ENCODE peak calls at places on chromosomes 6 and 20, in seven cellular contexts. P, L, E, C, A, X and W are unnamed samples. For H3K4me1, the result is how much of the 10 kb centered on the place peaks cover.

GRCh38 chr6:20172842-20173456 is 39.3 kb downstream of the MBOAT1 start:
- DNase-seq in X (no peak), P (no peak), C (no peak), A (no peak), E (no peak), L (no peak), W (no peak)

GRCh38 chr20:21435576-21435975 is 38.2 kb upstream of the NKX2-4 start:
- DNase-seq in P (no peak), X (no peak), A (no peak), L (no peak), C (no peak), E (no peak), W (no peak)

GRCh38 chr6:162226810-162227209 is 500.8 kb downstream of the PRKN start:
- DNase-seq in P (no peak), A (no peak), C (no peak), X (no peak), E (no peak), L (no peak), W (no peak)

GRCh38 chr20:721876-722275 is 46.3 kb upstream of the SCRT2 start:
- DNase-seq in C (no peak), P (no peak), A (no peak), E (no peak), L (no peak), X (no peak), W (no peak)

GRCh38 chr6:96470296-96470695 is 51.3 kb upstream of the UFL1 start:
- DNase-seq in E (no peak), A (no peak), X (no peak), C (no peak), L (no peak), P (no peak), W (no peak)

GRCh38 chr6:48389146-48390043 is 278.4 kb upstream of the PTCHD4 start:
- DNase-seq in C (no peak), A (no peak), L (no peak), P (no peak), E (no peak), X (no peak), W (no peak)

GRCh38 chr6:113065606-113066005 is 718.5 kb downstream of the RFPL4B start:
- DNase-seq in E (no peak), L (no peak), A (no peak), X (no peak), P (no peak), C (no peak), W (no peak)

GRCh38 chr6:130118236-130118635 is 99.9 kb downstream of the L3MBTL3 start:
- DNase-seq in P (no peak), C (no peak), X (no peak), A (no peak), L (no peak), E (no peak), W (no peak)

GRCh38 chr20:35578469-35578868 is 36.6 kb downstream of the ERGIC3 start:
- DNase-seq in A (no peak), C (no peak), L (no peak), X (no peak), E (no peak), P (no peak), W (no peak)

GRCh38 chr6:136592930-136593673 is 42.9 kb upstream of the MAP7 start:
- DNase-seq in L (no peak), A (no peak), X (no peak), P (no peak), C (no peak), E (no peak), W (no peak)

GRCh38 chr20:61499859-61500258 is 247.8 kb downstream of the CDH4 start:
- DNase-seq in A (no peak), C (no peak), P (no peak), X (no peak), E (no peak), L (no peak), W (no peak)

GRCh38 chr6:167947716-167948115 is 49.8 kb upstream of the KIF25 start:
- DNase-seq in E (no peak), A (no peak), P (no peak), C (no peak), X (no peak), L (no peak), W (no peak)

GRCh38 chr20:58213716-58214115 is 14.7 kb downstream of the ANKRD60 start:
- DNase-seq in L (no peak), E (no peak), A (no peak), C (no peak), X (no peak), P (no peak), W (no peak)

GRCh38 chr20:20953738-20954657 is 152.2 kb downstream of the LINC00237 start:
- DNase-seq in L (no peak), P (no peak), X (no peak), C (no peak), E (no peak), A (no peak), W (no peak)

GRCh38 chr6:33661118-33661838 is 40.2 kb downstream of the ITPR3 start:
- DNase-seq in C (no peak), A (no peak), X (no peak), E (no peak), P (no peak), L (no peak), W (no peak)

GRCh38 chr20:60964911-60965310 is 287.1 kb upstream of the CDH4 start:
- DNase-seq in X (no peak), L (no peak), C (no peak), P (no peak), E (no peak), A (no peak), W (no peak)

GRCh38 chr6:4336778-4337442 is 201.5 kb upstream of the ECI2 start:
- DNase-seq in X (no peak), P (no peak), C (no peak), A (no peak), L (no peak), E (peak), W (no peak)

GRCh38 chr6:113496157-113496556 is 361.0 kb upstream of the MARCKS start:
- DNase-seq in A (no peak), L (no peak), X (no peak), E (no peak), C (no peak), P (no peak), W (no peak)

GRCh38 chr6:57255451-57256181 is 33.5 kb upstream of the RAB23 start:
- DNase-seq in L (no peak), X (no peak), P (no peak), C (no peak), A (no peak), E (no peak), W (no peak)

GRCh38 chr6:158926429-158926828 is 73.6 kb downstream of the RSPH3 start:
- DNase-seq in A (no peak), C (no peak), X (no peak), E (no peak), L (no peak), P (no peak), W (no peak)

DNA sequence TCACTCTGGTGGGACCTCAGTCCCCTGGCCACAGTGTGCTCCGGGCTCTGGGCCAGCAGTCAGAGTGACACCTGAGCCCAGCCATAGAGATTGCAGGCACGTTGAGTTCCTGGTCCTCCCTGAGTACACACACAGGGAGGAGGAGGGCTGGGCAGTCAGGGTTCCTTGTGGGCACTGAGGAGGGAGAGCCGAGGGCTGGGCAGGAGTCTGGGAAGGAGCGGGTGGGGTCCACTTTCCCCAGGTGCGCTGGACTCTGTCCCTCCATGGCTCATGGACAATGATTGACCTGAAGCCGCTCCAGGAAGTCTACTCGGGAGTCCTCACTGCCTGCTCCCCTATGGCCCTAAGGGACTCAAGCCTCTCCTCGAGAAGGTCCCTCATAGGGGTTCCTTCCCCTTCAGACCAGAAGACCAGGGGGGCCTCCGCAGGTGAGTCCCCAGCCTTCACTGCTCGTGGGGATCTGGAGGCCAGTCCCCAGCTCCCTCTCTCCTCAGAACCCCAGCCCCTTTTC is 1.1 kb downstream of the SLC44A4 start:
- DNase-seq in L (peak), E (peak), P (peak), X (no peak), A (no peak), C (no peak), W (no peak)
- TF ChIP-seq EP300 in L (no peak), E (no peak), P (no peak), X (no peak), A (no peak), C (no peak), W (no peak)

GRCh38 chr20:6832811-6833210 is 65.3 kb downstream of the BMP2 start:
- DNase-seq in L (no peak), E (no peak), C (no peak), P (no peak), A (no peak), X (no peak), W (no peak)

GRCh38 chr20:6831461-6831860 is 64.0 kb downstream of the BMP2 start:
- DNase-seq in C (no peak), X (no peak), L (no peak), E (no peak), P (no peak), A (no peak), W (no peak)

GRCh38 chr20:6828794-6829423 is 61.4 kb downstream of the BMP2 start:
- DNase-seq in E (no peak), X (peak), P (peak), A (no peak), C (peak), L (peak), W (peak)

GRCh38 chr20:6827472-6827871 is 60.0 kb downstream of the BMP2 start:
- DNase-seq in E (no peak), L (no peak), X (no peak), C (no peak), A (no peak), P (no peak), W (no peak)

DNA sequence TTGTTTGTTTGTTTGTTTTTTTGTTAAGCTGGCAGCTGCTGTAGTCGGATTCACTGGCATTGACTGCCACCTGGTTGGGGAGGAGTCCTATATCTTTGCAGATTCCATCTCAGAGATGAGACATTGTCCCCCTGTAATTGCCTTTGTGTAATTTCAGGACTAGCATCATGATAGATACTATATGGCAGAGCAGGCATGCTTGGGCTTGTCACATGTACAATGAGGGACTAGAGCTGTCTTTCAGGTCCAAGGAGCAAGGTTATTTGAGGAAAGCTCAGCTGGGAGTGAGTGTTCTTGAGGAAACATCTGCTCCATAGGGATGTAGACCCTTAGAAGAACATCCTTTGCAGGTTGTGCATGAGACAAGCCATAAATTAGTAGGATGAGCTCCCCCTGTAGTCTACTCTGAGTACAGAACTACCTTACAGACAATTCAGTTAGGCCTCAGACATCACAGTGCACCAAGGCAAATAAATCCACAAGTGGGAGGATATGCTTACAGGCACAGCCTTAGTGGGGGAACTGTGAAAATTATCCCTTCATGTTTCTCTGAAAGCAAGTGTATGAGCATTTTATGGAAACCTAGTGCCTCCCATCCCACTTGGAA is 62.1 kb downstream of the BMP2 start:
- DNase-seq in E (no peak), L (no peak), X (no peak), P (no peak), C (no peak), A (no peak), W (no peak)
- H3K4me1 ChIP-seq in E (under half), L (under half), X (under half), P (under half), C (under half), A (under half), W (under half)

GRCh38 chr6:41577356-41577864 is 31.2 kb downstream of the FOXP4 start:
- DNase-seq in L (no peak), E (no peak), X (no peak), P (no peak), A (no peak), C (no peak), W (no peak)
- H3K4me3 ChIP-seq in L (no peak), E (no peak), X (no peak), P (no peak), A (no peak), C (no peak), W (no peak)

DNA sequence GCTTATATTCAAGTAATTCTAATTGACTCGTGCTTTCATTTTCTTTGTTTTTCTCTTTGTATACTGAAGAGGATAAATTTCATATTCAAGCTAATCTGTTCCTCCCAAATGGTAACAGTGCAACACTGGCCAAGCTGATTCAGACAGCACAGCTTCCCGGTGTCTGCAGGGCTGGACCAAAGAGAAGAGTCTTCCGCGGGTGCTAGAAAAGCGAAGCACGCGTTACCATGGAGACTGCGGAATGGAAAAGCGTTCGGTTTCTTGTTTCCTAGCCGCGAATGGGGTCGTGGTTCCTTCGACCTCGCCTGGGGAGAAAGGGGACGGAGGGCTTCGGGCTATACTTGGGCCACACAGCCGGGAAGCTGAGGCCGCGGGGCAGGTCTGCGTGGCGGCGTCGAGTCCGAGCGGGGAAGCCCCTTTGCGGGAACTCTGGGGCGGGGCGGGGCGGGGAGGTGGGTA is 6.2 kb upstream of the ZNF311 start:
- DNase-seq in X (peak), P (peak), C (no peak), L (no peak), A (no peak), E (peak), W (peak)
- TF ChIP-seq EP300 in X (no peak), P (no peak), C (no peak), L (no peak), A (no peak), E (no peak), W (no peak)

GRCh38 chr6:108870357-108870756 is 22.1 kb downstream of the ARMC2 start:
- DNase-seq in A (no peak), C (no peak), L (no peak), P (no peak), X (no peak), E (no peak), W (no peak)
- H3K4me1 ChIP-seq in A (under half), C (under half), L (under half), P (under half), X (under half), E (under half), W (under half)

GRCh38 chr6:166688901-166689300 is 61.9 kb upstream of the RPS6KA2 start:
- DNase-seq in X (no peak), E (no peak), L (no peak), P (no peak), C (no peak), A (no peak), W (no peak)
- H3K4me3 ChIP-seq in X (no peak), E (no peak), L (no peak), P (no peak), C (no peak), A (no peak), W (no peak)

DNA sequence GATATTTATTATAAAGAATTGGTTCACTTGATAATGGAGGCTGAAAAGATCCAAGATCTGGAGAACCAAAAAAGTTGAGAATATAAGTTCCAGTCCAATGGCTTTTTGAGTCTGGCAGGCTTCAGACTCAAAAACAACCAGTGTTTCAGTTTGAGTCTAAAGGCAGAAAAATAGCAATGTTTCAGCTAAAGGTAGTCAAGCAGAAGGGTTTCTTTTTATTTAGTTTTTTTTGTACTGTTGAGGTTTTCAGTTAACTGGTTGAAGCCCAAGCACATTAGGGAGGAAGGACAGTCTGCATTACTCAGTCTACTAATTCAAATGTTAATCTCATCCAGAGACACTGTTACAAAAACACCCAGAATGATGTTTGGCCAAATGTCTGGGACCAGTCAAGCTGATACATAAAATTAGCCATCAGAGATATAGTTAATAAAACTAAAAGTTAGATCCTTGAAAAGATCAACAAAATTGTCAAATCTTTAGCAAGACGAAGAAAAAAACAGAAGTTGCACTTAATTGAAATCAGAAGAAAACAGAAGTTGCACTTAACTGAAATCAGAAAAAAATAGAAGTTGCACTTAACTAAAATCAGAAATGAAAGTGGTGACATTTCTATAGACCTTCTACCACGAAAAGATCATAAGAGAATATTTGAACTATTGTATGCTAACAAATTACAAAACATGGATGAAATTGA is 980.3 kb upstream of the FLRT3 start:
- DNase-seq in X (no peak), L (no peak), P (no peak), C (no peak), A (no peak), E (no peak), W (no peak)
- TF ChIP-seq EP300 in X (no peak), L (no peak), P (no peak), C (no peak), A (no peak), E (no peak), W (no peak)

DNA sequence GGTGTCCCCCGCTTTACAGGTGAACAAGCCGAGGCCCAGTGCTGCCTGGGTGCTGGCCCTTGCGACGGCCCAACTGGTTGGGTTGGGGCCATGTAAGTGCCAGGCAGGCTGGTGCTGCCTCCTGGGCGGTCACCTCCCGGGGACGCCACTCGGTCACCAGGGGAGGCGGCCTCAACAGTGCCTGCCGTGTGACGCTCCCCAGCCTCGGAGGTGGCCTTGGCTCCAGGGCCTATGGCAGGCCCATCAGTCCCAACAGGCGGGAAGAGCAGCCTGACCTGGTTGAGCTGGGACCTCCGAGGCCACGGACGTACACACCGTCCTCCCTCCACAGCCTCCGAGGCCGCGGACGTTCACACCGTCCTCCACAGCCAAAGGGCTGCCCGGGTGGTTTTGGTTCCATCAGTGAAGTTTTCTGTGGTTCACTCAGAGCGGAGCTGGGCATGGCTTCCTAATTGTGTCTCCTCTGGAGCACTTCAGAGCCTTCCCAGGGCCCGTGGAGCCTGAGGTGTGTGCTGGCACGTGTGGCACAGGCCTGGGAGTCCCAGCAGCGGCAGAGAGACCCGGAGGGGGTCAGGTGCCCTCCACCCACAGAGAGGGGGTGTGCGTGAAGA is 19.3 kb upstream of the SLCO4A1 start:
- DNase-seq in L (no peak), C (no peak), E (no peak), P (no peak), A (no peak), X (no peak), W (no peak)
- H3K4me1 ChIP-seq in L (half or more), C (half or more), E (under half), P (under half), A (under half), X (under half), W (under half)